ENCODE peak calls at places on chromosomes 13 and 19, in nine cellular contexts. One of them, this sample, is unnamed.

GRCh38 chr13:30382836-30383525 is 39.3 kb upstream of the UBE2L5 start:
- DNase-seq in hepatocyte: no peak
- DNase-seq in esophagus squamous epithelium: no peak
- DNase-seq in cardiac fibroblast: no peak
- DNase-seq in heart left ventricle: no peak
- DNase-seq in GM12864: no peak
- DNase-seq in Calu3: no peak
- DNase-seq in neural crest cell: no peak
- DNase-seq in HFFc6: no peak
- DNase-seq in this sample: no peak

GRCh38 chr19:45361608-45362007 is 8.8 kb downstream of the ERCC2 start:
- DNase-seq in hepatocyte: no peak
- DNase-seq in esophagus squamous epithelium: no peak
- DNase-seq in cardiac fibroblast: no peak
- DNase-seq in heart left ventricle: no peak
- DNase-seq in GM12864: no peak
- DNase-seq in Calu3: no peak
- DNase-seq in neural crest cell: no peak
- DNase-seq in HFFc6: no peak
- DNase-seq in this sample: no peak

GRCh38 chr19:46426035-46426505 is 2.7 kb downstream of the PNMA8C start:
- DNase-seq in hepatocyte: peak
- DNase-seq in esophagus squamous epithelium: no peak
- DNase-seq in cardiac fibroblast: no peak
- DNase-seq in heart left ventricle: no peak
- DNase-seq in GM12864: no peak
- DNase-seq in Calu3: peak
- DNase-seq in neural crest cell: no peak
- DNase-seq in HFFc6: no peak
- DNase-seq in this sample: no peak

GRCh38 chr13:35005051-35005450 is 63.0 kb downstream of the NBEA start:
- DNase-seq in hepatocyte: no peak
- DNase-seq in esophagus squamous epithelium: no peak
- DNase-seq in cardiac fibroblast: no peak
- DNase-seq in heart left ventricle: no peak
- DNase-seq in GM12864: no peak
- DNase-seq in Calu3: no peak
- DNase-seq in neural crest cell: no peak
- DNase-seq in HFFc6: no peak
- DNase-seq in this sample: no peak

GRCh38 chr13:94435604-94436226 is 43.8 kb downstream of the DCT start:
- DNase-seq in hepatocyte: peak
- DNase-seq in esophagus squamous epithelium: no peak
- DNase-seq in cardiac fibroblast: peak
- DNase-seq in heart left ventricle: no peak
- DNase-seq in GM12864: peak
- DNase-seq in Calu3: no peak
- DNase-seq in neural crest cell: no peak
- DNase-seq in HFFc6: peak
- DNase-seq in this sample: no peak

GRCh38 chr19:13794388-13794751 is 873 bp upstream of the ZSWIM4 start:
- DNase-seq in hepatocyte: no peak
- DNase-seq in esophagus squamous epithelium: no peak
- DNase-seq in cardiac fibroblast: peak
- DNase-seq in heart left ventricle: peak
- DNase-seq in GM12864: no peak
- DNase-seq in Calu3: peak
- DNase-seq in neural crest cell: no peak
- DNase-seq in HFFc6: peak
- DNase-seq in this sample: peak

GRCh38 chr13:99363391-99363790 is 56.2 kb upstream of the GPR183 start:
- DNase-seq in hepatocyte: no peak
- DNase-seq in esophagus squamous epithelium: no peak
- DNase-seq in cardiac fibroblast: no peak
- DNase-seq in heart left ventricle: no peak
- DNase-seq in GM12864: no peak
- DNase-seq in Calu3: no peak
- DNase-seq in neural crest cell: no peak
- DNase-seq in HFFc6: no peak
- DNase-seq in this sample: no peak

GRCh38 chr13:78137404-78138142 is 218.9 kb upstream of the EDNRB start:
- DNase-seq in hepatocyte: peak
- DNase-seq in esophagus squamous epithelium: no peak
- DNase-seq in cardiac fibroblast: peak
- DNase-seq in heart left ventricle: no peak
- DNase-seq in GM12864: peak
- DNase-seq in Calu3: peak
- DNase-seq in neural crest cell: peak
- DNase-seq in HFFc6: peak
- DNase-seq in this sample: no peak

GRCh38 chr13:40672310-40673060 is 6.0 kb upstream of the FOXO1 start:
- DNase-seq in hepatocyte: peak
- DNase-seq in esophagus squamous epithelium: no peak
- DNase-seq in cardiac fibroblast: peak
- DNase-seq in heart left ventricle: no peak
- DNase-seq in GM12864: no peak
- DNase-seq in Calu3: peak
- DNase-seq in neural crest cell: no peak
- DNase-seq in HFFc6: peak
- DNase-seq in this sample: no peak

GRCh38 chr19:15317392-15318011 is 14.8 kb downstream of the BRD4 start:
- DNase-seq in hepatocyte: no peak
- DNase-seq in esophagus squamous epithelium: no peak
- DNase-seq in cardiac fibroblast: peak
- DNase-seq in heart left ventricle: no peak
- DNase-seq in GM12864: no peak
- DNase-seq in Calu3: no peak
- DNase-seq in neural crest cell: no peak
- DNase-seq in HFFc6: no peak
- DNase-seq in this sample: no peak

GRCh38 chr19:21586341-21587116 is 81.1 kb downstream of the ZNF429 start:
- DNase-seq in hepatocyte: peak
- DNase-seq in esophagus squamous epithelium: no peak
- DNase-seq in cardiac fibroblast: no peak
- DNase-seq in heart left ventricle: peak
- DNase-seq in GM12864: no peak
- DNase-seq in Calu3: no peak
- DNase-seq in neural crest cell: peak
- DNase-seq in HFFc6: no peak
- DNase-seq in this sample: no peak

GRCh38 chr19:10079031-10079453 is 7.1 kb upstream of the SHFL start:
- DNase-seq in hepatocyte: no peak
- DNase-seq in esophagus squamous epithelium: no peak
- DNase-seq in cardiac fibroblast: no peak
- DNase-seq in heart left ventricle: no peak
- DNase-seq in GM12864: no peak
- DNase-seq in Calu3: peak
- DNase-seq in neural crest cell: no peak
- DNase-seq in HFFc6: no peak
- DNase-seq in this sample: no peak

GRCh38 chr13:97567510-97568243 is 133.7 kb downstream of the RAP2A start:
- DNase-seq in hepatocyte: peak
- DNase-seq in esophagus squamous epithelium: no peak
- DNase-seq in cardiac fibroblast: peak
- DNase-seq in heart left ventricle: no peak
- DNase-seq in GM12864: peak
- DNase-seq in Calu3: peak
- DNase-seq in neural crest cell: no peak
- DNase-seq in HFFc6: peak
- DNase-seq in this sample: no peak

GRCh38 chr19:16945364-16945714 is 56.5 kb downstream of the F2RL3 start:
- DNase-seq in hepatocyte: no peak
- DNase-seq in esophagus squamous epithelium: no peak
- DNase-seq in cardiac fibroblast: no peak
- DNase-seq in heart left ventricle: no peak
- DNase-seq in GM12864: no peak
- DNase-seq in Calu3: no peak
- DNase-seq in neural crest cell: no peak
- DNase-seq in HFFc6: no peak
- DNase-seq in this sample: no peak

GRCh38 chr19:23345838-23346237 is 49.4 kb downstream of the ZNF91 start:
- DNase-seq in hepatocyte: no peak
- DNase-seq in esophagus squamous epithelium: no peak
- DNase-seq in cardiac fibroblast: no peak
- DNase-seq in heart left ventricle: no peak
- DNase-seq in GM12864: no peak
- DNase-seq in Calu3: no peak
- DNase-seq in neural crest cell: no peak
- DNase-seq in HFFc6: no peak
- DNase-seq in this sample: no peak

GRCh38 chr13:41139296-41139966 is 6.8 kb upstream of the KBTBD6 start:
- DNase-seq in hepatocyte: no peak
- DNase-seq in esophagus squamous epithelium: no peak
- DNase-seq in cardiac fibroblast: no peak
- DNase-seq in heart left ventricle: no peak
- DNase-seq in GM12864: no peak
- DNase-seq in Calu3: no peak
- DNase-seq in neural crest cell: no peak
- DNase-seq in HFFc6: peak
- DNase-seq in this sample: no peak

GRCh38 chr19:3801412-3802096 is 15.4 kb upstream of the MATK start:
- DNase-seq in hepatocyte: no peak
- DNase-seq in esophagus squamous epithelium: no peak
- DNase-seq in cardiac fibroblast: peak
- DNase-seq in heart left ventricle: peak
- DNase-seq in GM12864: no peak
- DNase-seq in Calu3: no peak
- DNase-seq in neural crest cell: no peak
- DNase-seq in HFFc6: no peak
- DNase-seq in this sample: no peak

GRCh38 chr19:799076-799881 is 2.0 kb downstream of the PTBP1 start:
- DNase-seq in hepatocyte: no peak
- DNase-seq in esophagus squamous epithelium: no peak
- DNase-seq in cardiac fibroblast: peak
- DNase-seq in heart left ventricle: no peak
- DNase-seq in GM12864: no peak
- DNase-seq in Calu3: no peak
- DNase-seq in neural crest cell: peak
- DNase-seq in HFFc6: peak
- DNase-seq in this sample: no peak
- TF ChIP-seq CTCF in hepatocyte: peak
- TF ChIP-seq CTCF in esophagus squamous epithelium: no peak
- TF ChIP-seq CTCF in cardiac fibroblast: peak
- TF ChIP-seq CTCF in heart left ventricle: no peak
- TF ChIP-seq CTCF in GM12864: peak
- TF ChIP-seq CTCF in Calu3: no peak
- TF ChIP-seq CTCF in neural crest cell: peak
- TF ChIP-seq CTCF in HFFc6: peak
- TF ChIP-seq CTCF in this sample: no peak

DNA sequence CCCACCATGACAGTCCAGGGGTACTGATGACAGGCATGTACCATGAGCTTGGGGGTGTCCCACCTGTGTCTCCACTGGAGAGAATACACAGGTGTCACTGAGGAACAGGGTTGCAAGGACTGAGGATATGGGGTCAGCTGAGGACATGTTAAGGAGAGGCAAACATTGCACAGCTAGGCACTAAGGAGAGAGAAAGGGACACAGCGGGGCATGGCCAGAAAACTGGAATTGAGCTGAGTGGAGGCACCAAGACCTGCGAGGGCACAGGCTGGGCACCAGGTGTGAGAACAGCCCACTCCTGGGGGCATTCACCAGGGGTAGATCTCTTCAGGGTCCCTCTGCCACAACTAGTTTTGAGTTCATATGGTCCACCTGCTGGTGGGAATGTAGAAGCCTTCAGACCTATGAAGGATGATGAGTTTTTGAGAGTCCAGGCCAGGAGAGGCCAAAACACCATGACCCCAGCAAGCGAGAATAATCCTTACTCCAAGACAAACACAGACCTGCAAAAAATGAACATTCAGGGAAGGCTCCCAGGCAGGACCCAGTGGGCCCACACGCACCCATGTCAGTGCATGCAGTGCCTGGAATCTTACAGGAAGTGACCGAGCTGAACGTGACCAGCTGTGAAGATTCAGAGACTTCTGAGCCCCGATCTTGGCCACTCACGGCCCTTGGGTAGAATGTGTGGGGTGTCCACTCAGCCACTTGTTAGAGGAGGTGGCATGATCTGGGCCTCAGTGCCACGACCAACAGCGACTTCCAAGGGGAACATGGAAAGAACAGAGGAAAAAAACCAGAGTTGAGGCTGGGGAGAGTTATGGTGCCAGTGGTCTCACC is 1.4 kb upstream of the ZNF584 start:
- DNase-seq in hepatocyte: peak
- DNase-seq in esophagus squamous epithelium: no peak
- DNase-seq in cardiac fibroblast: no peak
- DNase-seq in heart left ventricle: no peak
- DNase-seq in GM12864: no peak
- DNase-seq in Calu3: peak
- DNase-seq in neural crest cell: no peak
- DNase-seq in HFFc6: no peak
- DNase-seq in this sample: no peak
- TF ChIP-seq CTCF in hepatocyte: peak
- TF ChIP-seq CTCF in esophagus squamous epithelium: no peak
- TF ChIP-seq CTCF in cardiac fibroblast: peak
- TF ChIP-seq CTCF in heart left ventricle: no peak
- TF ChIP-seq CTCF in GM12864: peak
- TF ChIP-seq CTCF in Calu3: peak
- TF ChIP-seq CTCF in neural crest cell: peak
- TF ChIP-seq CTCF in HFFc6: peak
- TF ChIP-seq CTCF in this sample: peak

GRCh38 chr19:8811315-8812172 is 20.6 kb downstream of the ZNF558 start:
- DNase-seq in hepatocyte: no peak
- DNase-seq in esophagus squamous epithelium: no peak
- DNase-seq in cardiac fibroblast: peak
- DNase-seq in heart left ventricle: no peak
- DNase-seq in GM12864: no peak
- DNase-seq in Calu3: no peak
- DNase-seq in neural crest cell: no peak
- DNase-seq in HFFc6: peak
- DNase-seq in this sample: no peak

DNA sequence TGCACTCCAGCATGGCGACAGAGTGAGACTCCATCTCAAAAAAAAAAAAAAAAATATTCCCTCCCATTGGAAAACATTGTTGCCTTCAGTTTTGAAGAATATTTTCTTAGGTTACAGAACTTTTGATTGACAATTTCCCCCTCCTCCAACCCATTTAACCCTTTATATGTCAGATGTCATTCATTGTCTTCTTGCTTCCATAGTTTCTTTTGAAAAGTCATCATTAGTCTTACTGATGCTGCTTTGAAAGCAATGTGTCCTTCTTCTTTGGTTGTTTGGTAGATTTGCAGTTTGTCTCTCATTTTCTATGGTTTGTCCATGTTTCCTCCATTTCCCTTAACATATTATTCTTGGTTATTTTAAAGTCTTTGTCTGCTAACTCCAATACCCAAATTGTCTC is 25.4 kb downstream of the ZNF558 start:
- DNase-seq in hepatocyte: no peak
- DNase-seq in esophagus squamous epithelium: no peak
- DNase-seq in cardiac fibroblast: no peak
- DNase-seq in heart left ventricle: no peak
- DNase-seq in GM12864: no peak
- DNase-seq in Calu3: no peak
- DNase-seq in neural crest cell: no peak
- DNase-seq in HFFc6: no peak
- DNase-seq in this sample: no peak
- TF ChIP-seq CTCF in hepatocyte: no peak
- TF ChIP-seq CTCF in esophagus squamous epithelium: no peak
- TF ChIP-seq CTCF in cardiac fibroblast: no peak
- TF ChIP-seq CTCF in heart left ventricle: no peak
- TF ChIP-seq CTCF in GM12864: no peak
- TF ChIP-seq CTCF in Calu3: no peak
- TF ChIP-seq CTCF in neural crest cell: no peak
- TF ChIP-seq CTCF in HFFc6: no peak
- TF ChIP-seq CTCF in this sample: no peak

GRCh38 chr13:112852392-112852791 is 116.6 kb upstream of the MCF2L start:
- DNase-seq in hepatocyte: no peak
- DNase-seq in esophagus squamous epithelium: no peak
- DNase-seq in cardiac fibroblast: no peak
- DNase-seq in heart left ventricle: no peak
- DNase-seq in GM12864: no peak
- DNase-seq in Calu3: no peak
- DNase-seq in neural crest cell: no peak
- DNase-seq in HFFc6: no peak
- DNase-seq in this sample: no peak
- TF ChIP-seq CTCF in hepatocyte: no peak
- TF ChIP-seq CTCF in esophagus squamous epithelium: no peak
- TF ChIP-seq CTCF in cardiac fibroblast: no peak
- TF ChIP-seq CTCF in heart left ventricle: no peak
- TF ChIP-seq CTCF in GM12864: no peak
- TF ChIP-seq CTCF in Calu3: no peak
- TF ChIP-seq CTCF in neural crest cell: no peak
- TF ChIP-seq CTCF in HFFc6: no peak
- TF ChIP-seq CTCF in this sample: no peak